ENCODE peak calls at places on chromosomes 6 and 20, in six cellular contexts. C is K562, Y is fibroblast of lung, K is IMR-90, W is H9, P is HepG2. X is an unnamed sample.

GRCh38 chr6:105692630-105693212 is 289.8 kb upstream of the PREP start:
- DNase-seq in K (no peak), P (no peak), Y (no peak), C (no peak), W (no peak), X (no peak)

GRCh38 chr6:12288844-12289654 is 1.1 kb upstream of the EDN1 start:
- DNase-seq in C (peak), Y (peak), W (peak), K (peak), P (peak), X (peak)

GRCh38 chr20:62938105-62938888 is at the start of gene GID8:
- DNase-seq in Y (peak), W (no peak), C (no peak), P (peak), K (peak), X (peak)

GRCh38 chr6:34350937-34351217 is 41.6 kb downstream of the NUDT3 start:
- DNase-seq in C (no peak), P (no peak), Y (no peak), K (no peak), W (no peak), X (no peak)

GRCh38 chr20:40941023-40941655 is 87.5 kb upstream of the TOP1 start:
- DNase-seq in P (no peak), W (no peak), C (no peak), Y (no peak), K (no peak), X (no peak)

GRCh38 chr20:13119583-13119982 is 101.5 kb upstream of the ISM1 start:
- DNase-seq in P (peak), Y (peak), K (peak), C (peak), W (peak), X (peak)

GRCh38 chr20:34538671-34539123 is 19.8 kb upstream of the MAP1LC3A start:
- DNase-seq in W (peak), P (peak), C (peak), Y (peak), K (peak), X (no peak)

GRCh38 chr6:136695410-136695809 is 96.9 kb downstream of the MAP3K5 start:
- DNase-seq in W (no peak), P (no peak), K (no peak), C (no peak), Y (no peak), X (no peak)

GRCh38 chr6:10528170-10528981 is 7.2 kb downstream of the GCNT2 start:
- DNase-seq in C (no peak), K (peak), Y (peak), P (peak), W (peak), X (peak)

GRCh38 chr6:45665859-45666258 is 288.1 kb upstream of the SUPT3H start:
- DNase-seq in Y (no peak), K (no peak), P (no peak), W (no peak), C (no peak), X (no peak)

GRCh38 chr6:5034736-5035135 is 30.9 kb upstream of the RPP40 start:
- DNase-seq in P (no peak), W (no peak), C (no peak), Y (no peak), K (no peak), X (peak)

GRCh38 chr6:104186836-104187235 is 672.9 kb downstream of the HACE1 start:
- DNase-seq in K (no peak), P (no peak), Y (no peak), C (no peak), W (no peak), X (peak)

GRCh38 chr20:36744764-36745191 is 1.1 kb downstream of the NDRG3 start:
- DNase-seq in P (no peak), W (peak), C (peak), K (peak), Y (no peak), X (peak)

GRCh38 chr6:41602864-41603608 is 35.2 kb upstream of the MDFI start:
- DNase-seq in P (peak), W (peak), K (peak), Y (peak), C (peak), X (peak)

GRCh38 chr6:40410792-40411191 is 176.4 kb downstream of the LRFN2 start:
- DNase-seq in Y (no peak), K (no peak), P (no peak), C (no peak), W (no peak), X (no peak)

GRCh38 chr6:132130530-132131298 is 179.5 kb upstream of the CCN2 start:
- DNase-seq in P (no peak), W (no peak), C (no peak), K (peak), Y (peak), X (no peak)

GRCh38 chr6:134730013-134730412 is 219.9 kb downstream of the ALDH8A1 start:
- DNase-seq in Y (no peak), P (no peak), K (no peak), W (peak), C (no peak), X (no peak)

GRCh38 chr6:139881728-139882211 is 507.3 kb upstream of the CITED2 start:
- DNase-seq in Y (peak), C (peak), K (peak), W (peak), P (peak), X (no peak)

GRCh38 chr6:135298455-135298854 is 117.3 kb downstream of the MYB start:
- DNase-seq in Y (no peak), C (no peak), W (no peak), P (no peak), K (no peak), X (no peak)

DNA sequence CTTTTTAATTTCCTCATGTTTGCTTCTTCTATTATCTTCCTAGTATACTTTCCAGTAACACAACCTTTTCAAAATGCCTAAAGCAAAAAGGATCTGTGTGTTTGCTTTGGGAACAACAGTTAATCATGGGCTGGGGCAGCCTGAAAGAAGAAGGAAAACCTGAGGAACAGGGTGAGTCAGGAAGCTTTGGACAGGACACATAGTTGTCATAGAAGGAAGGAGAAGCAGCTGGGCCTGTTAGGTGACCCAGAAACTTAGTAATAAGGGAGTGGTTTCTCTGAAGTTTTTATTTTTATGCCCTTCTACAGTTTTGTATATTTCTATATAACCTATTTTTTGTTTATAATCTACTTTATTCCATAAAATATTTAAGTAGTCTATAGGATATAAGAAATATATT is 61.4 kb downstream of the CD24 start:
- DNase-seq in Y (no peak), K (no peak), C (no peak), W (no peak), P (no peak), X (peak)
- H2AFZ ChIP-seq in Y (no peak), K (no peak), C (peak), W (no peak), P (no peak), X (peak)

GRCh38 chr6:89311530-89311852 is 3.6 kb downstream of the GABRR2 start:
- DNase-seq in Y (no peak), W (no peak), C (no peak), K (no peak), P (no peak), X (no peak)
- H2AFZ ChIP-seq in Y (no peak), W (no peak), C (peak), K (no peak), P (no peak), X (no peak)

DNA sequence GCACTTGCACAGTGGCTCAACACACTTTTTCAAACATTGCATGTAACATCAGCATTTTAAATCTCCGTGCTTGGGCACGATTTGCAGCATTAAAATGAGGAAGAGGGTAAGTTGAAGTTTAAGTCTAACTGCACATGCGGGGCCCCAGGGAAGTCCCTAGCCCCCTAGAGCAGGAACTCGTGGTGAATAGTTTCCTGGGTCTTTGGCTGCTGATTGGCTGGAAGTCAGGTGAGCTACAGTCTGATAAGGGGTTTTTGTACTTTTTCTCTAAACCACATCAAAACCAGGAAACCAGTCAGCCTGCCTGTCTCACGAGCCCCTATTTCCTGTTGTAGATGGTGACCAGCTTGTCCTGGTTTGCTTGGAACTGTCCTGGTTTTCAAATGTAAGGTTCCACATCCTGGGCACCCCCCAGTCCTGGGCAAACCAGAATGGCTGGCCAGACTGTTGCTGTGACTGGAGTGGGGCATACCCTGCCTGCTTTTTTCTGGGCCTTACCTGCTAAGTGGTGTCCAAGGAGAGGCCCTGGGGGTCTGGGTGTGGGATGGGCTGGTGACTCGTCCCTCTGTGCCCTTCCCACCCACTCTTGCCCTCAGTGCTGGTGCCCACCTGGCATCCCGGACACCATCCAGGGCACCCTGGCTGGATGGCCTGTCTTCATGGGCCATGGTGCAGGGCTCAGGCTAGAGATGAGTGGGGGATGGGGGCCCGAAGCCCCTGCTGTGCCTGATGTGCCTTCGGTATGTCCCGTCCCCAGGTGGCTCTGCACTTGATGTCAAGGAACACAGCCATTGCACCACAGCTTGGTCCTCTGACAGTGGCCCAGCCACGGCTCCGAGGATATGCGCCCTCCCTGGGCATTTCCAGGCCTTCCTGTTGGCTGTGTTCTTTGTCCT is 31.8 kb downstream of the SUN5 start:
- DNase-seq in W (peak), Y (no peak), C (no peak), K (no peak), P (no peak), X (no peak)
- H2AFZ ChIP-seq in W (no peak), Y (no peak), C (peak), K (no peak), P (peak), X (no peak)

DNA sequence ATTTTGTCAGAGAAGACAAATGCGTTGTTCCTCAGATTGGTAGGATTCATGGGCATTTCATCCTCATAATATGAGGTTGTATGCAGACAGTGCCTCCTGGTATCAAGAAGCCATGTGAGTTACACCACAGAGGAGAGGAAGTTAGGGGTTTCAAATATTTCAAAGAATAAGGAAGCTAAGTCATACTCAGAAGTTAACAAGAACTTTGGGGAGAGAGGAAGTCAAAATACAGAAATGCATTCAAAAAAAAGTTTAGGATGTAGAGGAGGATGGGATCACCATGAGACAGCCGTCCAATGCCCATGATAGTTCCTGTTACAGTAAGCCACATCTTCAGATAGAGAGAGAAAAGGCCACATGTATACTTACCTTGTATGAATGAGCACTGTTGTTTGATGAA is 22.3 kb downstream of the HLA-DOB start:
- DNase-seq in C (no peak), W (no peak), P (no peak), Y (no peak), K (no peak), X (no peak)
- H2AFZ ChIP-seq in C (no peak), W (no peak), P (no peak), Y (no peak), K (no peak), X (no peak)

GRCh38 chr20:6053776-6054688 is at the start of gene LRRN4:
- DNase-seq in Y (no peak), P (peak), W (peak), K (peak), C (no peak), X (peak)
- H2AFZ ChIP-seq in Y (no peak), P (peak), W (no peak), K (peak), C (peak), X (no peak)

GRCh38 chr6:107778242-107778641 is 45.9 kb downstream of the SCML4 start:
- DNase-seq in W (no peak), Y (no peak), C (no peak), P (no peak), K (no peak), X (no peak)
- H2AFZ ChIP-seq in W (no peak), Y (no peak), C (no peak), P (no peak), K (no peak), X (no peak)

DNA sequence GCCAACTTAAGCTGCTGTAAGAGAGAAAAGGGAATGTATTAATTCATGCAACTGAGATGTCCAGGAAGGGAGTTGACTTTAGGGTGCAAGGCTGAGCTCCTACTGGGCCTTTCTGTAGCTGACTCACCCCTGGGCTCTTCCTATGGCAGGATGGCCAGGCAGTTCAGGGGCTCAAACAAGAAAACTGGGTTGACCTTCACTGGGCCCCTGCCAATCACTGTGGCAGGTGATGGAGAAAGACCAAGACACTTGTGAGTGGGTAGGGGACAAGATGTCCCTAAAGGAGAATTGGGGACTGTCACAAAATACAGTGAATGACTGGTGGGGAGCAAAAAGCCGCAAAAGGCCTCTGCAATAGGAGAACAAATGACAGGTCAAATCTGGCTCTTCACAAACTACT is 21.5 kb upstream of the RALGAPA2 start:
- DNase-seq in K (no peak), C (no peak), Y (no peak), P (no peak), W (no peak), X (no peak)
- H2AFZ ChIP-seq in K (no peak), C (no peak), Y (no peak), P (no peak), W (no peak), X (no peak)

GRCh38 chr6:155420492-155420891 is 35.1 kb downstream of the NOX3 start:
- DNase-seq in Y (no peak), W (no peak), C (no peak), K (no peak), P (no peak), X (no peak)

GRCh38 chr6:155419161-155419560 is 36.5 kb downstream of the NOX3 start:
- DNase-seq in P (no peak), K (peak), Y (no peak), W (no peak), C (no peak), X (no peak)

GRCh38 chr6:155415953-155416352 is 39.7 kb downstream of the NOX3 start:
- DNase-seq in P (no peak), K (no peak), W (no peak), C (no peak), Y (no peak), X (no peak)

GRCh38 chr6:155418017-155418749 is 37.5 kb downstream of the NOX3 start:
- DNase-seq in W (no peak), K (peak), Y (peak), P (no peak), C (no peak), X (peak)

GRCh38 chr6:155417454-155417853 is 38.2 kb downstream of the NOX3 start:
- DNase-seq in K (peak), Y (peak), P (no peak), W (no peak), C (no peak), X (no peak)
- H2AFZ ChIP-seq in K (peak), Y (peak), P (no peak), W (no peak), C (no peak), X (no peak)

DNA sequence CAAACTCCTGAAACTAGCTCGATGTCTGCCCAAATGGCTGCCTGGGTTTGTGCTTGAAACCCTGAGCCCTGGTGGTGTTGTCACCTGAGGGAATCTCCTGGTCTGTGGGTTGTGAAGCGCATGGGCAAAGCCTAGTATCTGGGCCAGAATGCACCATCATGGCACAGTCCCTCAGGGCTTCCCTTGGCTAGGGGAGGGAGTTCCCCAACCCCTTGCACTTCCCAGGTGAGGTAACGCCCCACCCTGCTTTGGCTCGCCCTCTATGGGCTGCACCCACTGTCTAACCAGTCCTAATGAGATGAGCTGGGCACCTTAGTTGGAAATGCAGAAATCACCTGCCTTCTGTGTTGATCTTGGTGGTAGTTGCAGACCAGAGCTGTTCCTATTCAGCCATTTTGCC is 152.9 kb upstream of the MAP3K7 start:
- DNase-seq in C (no peak), Y (no peak), P (no peak), W (no peak), K (no peak), X (peak)
- H2AFZ ChIP-seq in C (no peak), Y (no peak), P (no peak), W (no peak), K (no peak), X (no peak)

DNA sequence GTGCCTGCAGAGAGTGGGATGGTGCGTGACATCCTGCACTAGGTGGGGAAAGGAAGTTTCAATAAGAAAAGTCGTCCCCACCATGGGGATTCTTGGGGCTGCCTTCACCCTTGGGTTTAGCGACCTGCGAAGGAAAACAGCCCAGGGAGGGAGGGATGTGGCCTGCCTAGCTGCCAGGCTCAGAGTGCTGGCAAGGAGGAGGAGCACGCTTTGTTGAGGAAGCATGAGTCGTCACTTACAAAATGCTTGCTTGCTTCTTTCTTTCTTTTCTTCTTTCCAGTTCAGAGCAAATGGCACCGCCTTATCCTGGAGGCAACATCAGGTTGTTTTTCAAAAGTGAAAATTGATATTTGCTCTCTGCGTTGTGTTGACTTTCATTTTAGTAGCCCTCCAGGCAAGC is 123.2 kb downstream of the TFAP2C start:
- DNase-seq in W (no peak), Y (no peak), K (no peak), C (no peak), P (no peak), X (peak)
- H2AFZ ChIP-seq in W (no peak), Y (no peak), K (peak), C (no peak), P (no peak), X (peak)